ENCODE peak calls at places on chromosomes 5 and 9, in five cellular contexts. F, Q, I, M and Y are unnamed samples.

GRCh38 chr9:81395301-81396054 is 293.9 kb downstream of the TLE1 start:
- DNase-seq in M (no peak), I (no peak), F (no peak), Q (peak), Y (no peak)

GRCh38 chr9:95215368-95215898 is 102.1 kb downstream of the FANCC start:
- DNase-seq in M (no peak), I (no peak), Q (no peak), F (no peak), Y (no peak)

GRCh38 chr9:127968046-127968445 is 12.7 kb downstream of the EEIG1 start:
- DNase-seq in F (no peak), Q (no peak), M (no peak), I (no peak), Y (no peak)

GRCh38 chr9:2622361-2623045 is 916 bp downstream of the VLDLR start:
- DNase-seq in F (peak), M (no peak), Q (peak), I (no peak), Y (no peak)

GRCh38 chr9:93576296-93577044 is at the start of gene PHF2:
- DNase-seq in M (no peak), I (peak), F (peak), Q (no peak), Y (no peak)

GRCh38 chr5:6598351-6598900 is 34.4 kb downstream of the NSUN2 start:
- DNase-seq in I (no peak), M (no peak), F (no peak), Q (no peak), Y (no peak)

GRCh38 chr9:128148509-128149000 is 698 bp upstream of the LCN2 start:
- DNase-seq in M (no peak), F (no peak), I (no peak), Q (no peak), Y (no peak)

GRCh38 chr9:83036043-83036442 is 26.9 kb downstream of the RASEF start:
- DNase-seq in I (no peak), Q (no peak), F (no peak), M (no peak), Y (no peak)

GRCh38 chr5:35183243-35183955 is 46.9 kb downstream of the PRLR start:
- DNase-seq in I (no peak), F (no peak), M (no peak), Q (no peak), Y (peak)

GRCh38 chr5:11903614-11904269 is 504 bp downstream of the CTNND2 start:
- DNase-seq in F (peak), I (no peak), Q (peak), M (no peak), Y (no peak)

GRCh38 chr9:34986541-34987047 is 3.0 kb upstream of the DNAJB5 start:
- DNase-seq in M (peak), F (no peak), I (peak), Q (peak), Y (peak)

GRCh38 chr5:173484569-173484968 is 131.9 kb downstream of the BOD1 start:
- DNase-seq in Q (no peak), M (no peak), I (no peak), F (no peak), Y (no peak)

GRCh38 chr5:32628049-32628803 is 42.9 kb downstream of the SUB1 start:
- DNase-seq in I (no peak), F (no peak), Q (no peak), M (no peak), Y (no peak)

GRCh38 chr5:157217289-157218024 is 36.8 kb downstream of the ITK start:
- DNase-seq in Q (no peak), I (no peak), F (no peak), M (no peak), Y (no peak)

GRCh38 chr9:123438821-123439220 is 82.8 kb downstream of the CRB2 start:
- DNase-seq in Q (no peak), M (no peak), I (no peak), F (no peak), Y (no peak)

GRCh38 chr5:108432024-108432423 is 50.1 kb upstream of the FBXL17 start:
- DNase-seq in F (no peak), M (no peak), I (no peak), Q (no peak), Y (no peak)

GRCh38 chr5:136080483-136081180 is 51.8 kb downstream of the TGFBI start:
- DNase-seq in F (no peak), I (peak), Q (no peak), M (no peak), Y (no peak)

GRCh38 chr5:174601937-174602336 is 122.4 kb upstream of the MSX2 start:
- DNase-seq in M (no peak), F (no peak), I (no peak), Q (no peak), Y (no peak)

GRCh38 chr9:109072810-109073435 is 46.8 kb downstream of the TMEM245 start:
- DNase-seq in F (no peak), M (no peak), I (no peak), Q (no peak), Y (no peak)

GRCh38 chr9:132740526-132741309 is 70.5 kb downstream of the GTF3C4 start:
- DNase-seq in F (no peak), I (no peak), M (no peak), Q (no peak), Y (no peak)

GRCh38 chr5:6508931-6509330 is 60.3 kb downstream of the UBE2QL1 start:
- DNase-seq in I (no peak), Q (no peak), M (no peak), F (no peak), Y (no peak)

GRCh38 chr9:37692622-37693221 is 42.0 kb downstream of the FRMPD1 start:
- DNase-seq in M (no peak), Q (no peak), F (peak), I (no peak), Y (no peak)

GRCh38 chr5:150277043-150277442 is 12.5 kb downstream of the CAMK2A start:
- DNase-seq in Q (no peak), I (no peak), F (no peak), M (no peak), Y (no peak)

GRCh38 chr5:166370928-166371690 is 1920.3 kb upstream of the WWC1 start:
- DNase-seq in Q (no peak), F (no peak), M (no peak), I (no peak), Y (peak)

GRCh38 chr9:132410642-132411041 is 631 bp downstream of the CFAP77 start:
- DNase-seq in I (no peak), Q (no peak), F (no peak), M (no peak), Y (no peak)

GRCh38 chr9:89714316-89714715 is 109.5 kb downstream of the GADD45G start:
- DNase-seq in F (no peak), Q (no peak), I (no peak), M (no peak), Y (no peak)

GRCh38 chr5:36662291-36662851 is 56.0 kb downstream of the SLC1A3 start:
- DNase-seq in F (no peak), Q (no peak), M (no peak), I (no peak), Y (peak)

GRCh38 chr9:17021379-17021970 is 113.4 kb upstream of the CNTLN start:
- DNase-seq in M (no peak), Q (no peak), I (no peak), F (no peak), Y (no peak)

GRCh38 chr5:157549283-157549629 is 26.3 kb downstream of the ADAM19 start:
- DNase-seq in F (no peak), I (no peak), Q (no peak), M (no peak), Y (no peak)

GRCh38 chr5:139473105-139473504 is 2.3 kb downstream of the SMIM33 start:
- DNase-seq in M (no peak), Q (no peak), I (no peak), F (no peak), Y (no peak)

GRCh38 chr9:128787583-128788156 is 617 bp downstream of the TBC1D13 start:
- DNase-seq in M (no peak), Q (no peak), F (no peak), I (no peak), Y (no peak)

GRCh38 chr5:154794525-154795234 is 39.5 kb downstream of the LARP1 start:
- DNase-seq in I (no peak), M (no peak), Q (no peak), F (no peak), Y (no peak)

GRCh38 chr9:105332471-105332870 is 88.0 kb downstream of the SLC44A1 start:
- DNase-seq in M (no peak), Q (no peak), F (no peak), I (no peak), Y (no peak)

GRCh38 chr5:111680737-111681413 is 76.1 kb downstream of the NREP start:
- DNase-seq in F (peak), M (no peak), I (no peak), Q (no peak), Y (peak)

GRCh38 chr5:79456890-79457583 is 56.9 kb downstream of the HOMER1 start:
- DNase-seq in Q (no peak), F (no peak), M (no peak), I (no peak), Y (no peak)

GRCh38 chr9:22052376-22052945 is 43.4 kb upstream of the CDKN2B start:
- DNase-seq in I (no peak), F (no peak), M (no peak), Q (no peak), Y (no peak)

GRCh38 chr5:163976691-163977090 is 471.3 kb downstream of the MAT2B start:
- DNase-seq in Q (no peak), I (no peak), F (no peak), M (no peak), Y (no peak)

GRCh38 chr9:27204578-27204977 is 92.4 kb downstream of the EQTN start:
- DNase-seq in F (no peak), M (no peak), Q (no peak), I (no peak), Y (no peak)